ENCODE peak calls at places on chromosomes 12 and 14, in eight cellular contexts. T is DMS79; F is OCI-LY7; D is hypothalamus; K is body of pancreas; C is stimulated activated naive B cell treated with anti-CD40 and anti-IgM and Interleukin-4, amounts not matched to agents 10 μg/mL and 1 μg/mL and 100 μg/mL, for 72 hours; R is AG09319; Q is effector memory CD4-positive, alpha-beta T cell. I is an unnamed sample.

GRCh38 chr14:20732950-20733650 is 12.6 kb upstream of the EDDM3A start:
- DNase-seq in T (no peak), F (no peak), D (no peak), K (peak; percentile 32), C (no peak), R (no peak), Q (no peak), I (no peak)

GRCh38 chr12:2284321-2284813 is 231.6 kb downstream of the CACNA1C start:
- DNase-seq in T (no peak), F (no peak), D (no peak), K (no peak), C (no peak), R (no peak), Q (no peak), I (peak; percentile 77)

GRCh38 chr14:95623195-95623594 is 63.0 kb upstream of the TCL1B start:
- DNase-seq in T (no peak), F (no peak), D (no peak), K (no peak), C (no peak), R (no peak), Q (no peak), I (no peak)

GRCh38 chr12:92898755-92899154 is 30.3 kb downstream of the EEA1 start:
- DNase-seq in T (no peak), F (no peak), D (no peak), K (no peak), C (no peak), R (no peak), Q (no peak), I (no peak)

GRCh38 chr14:48580692-48581091 is 905.3 kb upstream of the MDGA2 start:
- DNase-seq in T (no peak), F (no peak), D (no peak), K (no peak), C (no peak), R (no peak), Q (no peak), I (no peak)

GRCh38 chr12:129163461-129163860 is 310.2 kb downstream of the GLT1D1 start:
- DNase-seq in T (no peak), F (no peak), D (no peak), K (no peak), C (no peak), R (no peak), Q (no peak), I (no peak)

GRCh38 chr12:97452230-97452629 is 10.4 kb upstream of the RMST start:
- DNase-seq in T (no peak), F (no peak), D (no peak), K (no peak), C (no peak), R (no peak), Q (no peak), I (no peak)

GRCh38 chr12:28191690-28192089 is 1.4 kb downstream of the CCDC91 start:
- DNase-seq in T (no peak), F (no peak), D (no peak), K (peak; percentile 56), C (no peak), R (no peak), Q (peak; percentile 30), I (no peak)

GRCh38 chr14:67265131-67265530 is 23.9 kb downstream of the PALS1 start:
- DNase-seq in T (no peak), F (no peak), D (no peak), K (no peak), C (no peak), R (no peak), Q (no peak), I (no peak)

GRCh38 chr12:78725951-78726550 is 138.5 kb upstream of the SYT1 start:
- DNase-seq in T (no peak), F (no peak), D (no peak), K (no peak), C (no peak), R (no peak), Q (no peak), I (no peak)

GRCh38 chr14:52706286-52706685 is 714 bp upstream of the PSMC6 start:
- DNase-seq in T (peak; percentile 58), F (peak; percentile 22), D (no peak), K (no peak), C (no peak), R (no peak), Q (peak; percentile 28), I (no peak)

GRCh38 chr12:76685246-76685678 is 78.7 kb upstream of the ZDHHC17 start:
- DNase-seq in T (no peak), F (no peak), D (no peak), K (peak; percentile 40), C (no peak), R (no peak), Q (no peak), I (no peak)

GRCh38 chr12:27285395-27285794 is 41.3 kb downstream of the STK38L start:
- DNase-seq in T (no peak), F (no peak), D (no peak), K (no peak), C (no peak), R (no peak), Q (no peak), I (no peak)

GRCh38 chr14:103765526-103765925 is 49.9 kb downstream of the ZFYVE21 start:
- DNase-seq in T (no peak), F (no peak), D (no peak), K (no peak), C (no peak), R (no peak), Q (no peak), I (no peak)

GRCh38 chr14:73728106-73729014 is 14.2 kb upstream of the PNMA1 start:
- DNase-seq in T (peak; percentile 40), F (peak; percentile 87), D (peak; percentile 25), K (peak; percentile 87), C (peak; percentile 73), R (no peak), Q (peak; percentile 67), I (peak; percentile 27)

GRCh38 chr12:59007620-59008019 is 87.3 kb upstream of the LRIG3 start:
- DNase-seq in T (no peak), F (no peak), D (no peak), K (no peak), C (no peak), R (no peak), Q (no peak), I (no peak)

GRCh38 chr12:52837341-52837741 is 3.2 kb upstream of the KRT79 start:
- DNase-seq in T (no peak), F (no peak), D (no peak), K (no peak), C (no peak), R (no peak), Q (no peak), I (no peak)